ENCODE peak calls at places on chromosomes 7 and 10, in seven cellular contexts. N, V, P, S, H, T and E are unnamed samples.

GRCh38 chr10:112835933-112836564 is 114.0 kb upstream of the TCF7L2 start:
- DNase-seq in N (no peak), V (peak; percentile 46), P (peak; percentile 28), S (no peak), H (no peak), T (no peak), E (no peak)

GRCh38 chr7:140230517-140230861 is 53.7 kb upstream of the KDM7A start:
- DNase-seq in N (peak; percentile 64), V (no peak), P (peak; percentile 28), S (no peak), H (no peak), T (peak; percentile 78), E (no peak)

GRCh38 chr10:37860494-37861190 is 3.2 kb upstream of the ZNF248 start:
- DNase-seq in N (peak; percentile 78), V (peak; percentile 44), P (no peak), S (peak; percentile 72), H (peak; percentile 68), T (no peak), E (no peak)

GRCh38 chr10:4276151-4276550 is 491.1 kb upstream of the KLF6 start:
- DNase-seq in N (no peak), V (no peak), P (no peak), S (no peak), H (no peak), T (no peak), E (no peak)

GRCh38 chr10:88004451-88004850 is 141.0 kb downstream of the PTEN start:
- DNase-seq in N (peak; percentile 42), V (peak; percentile 72), P (no peak), S (no peak), H (peak; percentile 75), T (no peak), E (peak; percentile 48)

GRCh38 chr7:12683678-12684077 is 3.8 kb upstream of the ARL4A start:
- DNase-seq in N (peak; percentile 44), V (peak; percentile 47), P (no peak), S (no peak), H (no peak), T (no peak), E (no peak)

GRCh38 chr10:58237014-58237830 is 30.5 kb downstream of the IPMK start:
- DNase-seq in N (peak; percentile 91), V (peak; percentile 90), P (no peak), S (peak; percentile 57), H (peak; percentile 96), T (no peak), E (peak; percentile 87)

GRCh38 chr7:132458685-132459084 is 117.6 kb downstream of the PLXNA4 start:
- DNase-seq in N (no peak), V (no peak), P (no peak), S (no peak), H (no peak), T (no peak), E (no peak)

GRCh38 chr10:114684822-114685209 is 26.7 kb upstream of the ABLIM1 start:
- DNase-seq in N (peak; percentile 84), V (peak; percentile 74), P (peak; percentile 51), S (peak; percentile 35), H (peak; percentile 88), T (no peak), E (peak; percentile 72)

GRCh38 chr7:103637080-103637479 is 191.1 kb upstream of the SLC26A5 start:
- DNase-seq in N (peak; percentile 89), V (peak; percentile 67), P (no peak), S (peak; percentile 71), H (peak; percentile 92), T (no peak), E (peak; percentile 85)

GRCh38 chr10:122424059-122424458 is 30.4 kb upstream of the ARMS2 start:
- DNase-seq in N (no peak), V (no peak), P (no peak), S (no peak), H (no peak), T (no peak), E (no peak)

GRCh38 chr7:55124989-55125875 is 106.4 kb downstream of the EGFR start:
- DNase-seq in N (peak; percentile 60), V (no peak), P (no peak), S (no peak), H (no peak), T (no peak), E (no peak)

GRCh38 chr10:91590904-91591791 is 41.7 kb downstream of the PPP1R3C start:
- DNase-seq in N (peak; percentile 67), V (peak; percentile 80), P (peak; percentile 67), S (no peak), H (peak; percentile 87), T (no peak), E (peak; percentile 14)

GRCh38 chr10:3825244-3825643 is 40.2 kb upstream of the KLF6 start:
- DNase-seq in N (peak; percentile 93), V (peak; percentile 88), P (peak; percentile 61), S (peak; percentile 69), H (peak; percentile 90), T (no peak), E (peak; percentile 75)

GRCh38 chr10:73635781-73636180 is 5.5 kb downstream of the MYOZ1 start:
- DNase-seq in N (no peak), V (no peak), P (no peak), S (no peak), H (no peak), T (no peak), E (no peak)

GRCh38 chr7:106125417-106125816 is 13.3 kb upstream of the SYPL1 start:
- DNase-seq in N (peak; percentile 67), V (peak; percentile 69), P (no peak), S (no peak), H (peak; percentile 15), T (no peak), E (no peak)

GRCh38 chr10:59214160-59214559 is 37.7 kb downstream of the PHYHIPL start:
- DNase-seq in N (no peak), V (no peak), P (no peak), S (no peak), H (no peak), T (no peak), E (no peak)

GRCh38 chr10:50561266-50561665 is 62.5 kb downstream of the SGMS1 start:
- DNase-seq in N (peak; percentile 96), V (peak; percentile 98), P (no peak), S (peak; percentile 93), H (peak; percentile 96), T (no peak), E (peak; percentile 64)

GRCh38 chr7:39650676-39651075 is 27.3 kb downstream of the RALA start:
- DNase-seq in N (peak; percentile 95), V (peak; percentile 73), P (no peak), S (peak; percentile 83), H (peak; percentile 87), T (no peak), E (peak; percentile 64)

GRCh38 chr7:103031781-103032180 is 42.8 kb downstream of the FBXL13 start:
- DNase-seq in N (peak; percentile 14), V (no peak), P (no peak), S (no peak), H (peak; percentile 48), T (no peak), E (no peak)

GRCh38 chr7:115672024-115672423 is 358.5 kb downstream of the TFEC start:
- DNase-seq in N (peak; percentile 45), V (no peak), P (no peak), S (peak; percentile 19), H (peak; percentile 22), T (no peak), E (no peak)

GRCh38 chr7:418636-419280 is 100.9 kb downstream of the PDGFA start:
- DNase-seq in N (no peak), V (peak; percentile 20), P (no peak), S (no peak), H (no peak), T (no peak), E (no peak)

GRCh38 chr7:94514140-94514889 is 4.7 kb downstream of the CASD1 start:
- DNase-seq in N (no peak), V (no peak), P (no peak), S (no peak), H (no peak), T (no peak), E (no peak)

GRCh38 chr7:39022796-39023195 is 45.1 kb downstream of the POU6F2 start:
- DNase-seq in N (no peak), V (no peak), P (no peak), S (no peak), H (no peak), T (no peak), E (no peak)

GRCh38 chr7:89477991-89478390 is 676.3 kb upstream of the STEAP1 start:
- DNase-seq in N (no peak), V (no peak), P (no peak), S (no peak), H (no peak), T (no peak), E (no peak)

GRCh38 chr10:33706746-33707145 is 372.3 kb upstream of the NRP1 start:
- DNase-seq in N (peak; percentile 93), V (peak; percentile 65), P (no peak), S (peak; percentile 52), H (peak; percentile 38), T (no peak), E (no peak)

GRCh38 chr7:105806592-105807266 is 69.7 kb downstream of the ATXN7L1 start:
- DNase-seq in N (peak; percentile 92), V (peak; percentile 63), P (peak; percentile 43), S (no peak), H (peak; percentile 74), T (peak; percentile 76), E (peak; percentile 74)

GRCh38 chr10:79409038-79410035 is 36.1 kb downstream of the ZCCHC24 start:
- DNase-seq in N (no peak), V (no peak), P (no peak), S (no peak), H (no peak), T (no peak), E (no peak)

GRCh38 chr10:66455304-66455703 is 470.5 kb upstream of the LRRTM3 start:
- DNase-seq in N (no peak), V (no peak), P (no peak), S (no peak), H (no peak), T (no peak), E (peak; percentile 1)

GRCh38 chr7:80941206-80941758 is 22.4 kb upstream of the SEMA3C start:
- DNase-seq in N (peak; percentile 87), V (peak; percentile 75), P (no peak), S (peak; percentile 57), H (peak; percentile 84), T (no peak), E (peak; percentile 40)

GRCh38 chr7:42661312-42661711 is 250.6 kb downstream of the C7orf25 start:
- DNase-seq in N (peak; percentile 85), V (peak; percentile 73), P (no peak), S (no peak), H (peak; percentile 77), T (no peak), E (peak; percentile 51)

GRCh38 chr10:121063744-121064143 is 212.6 kb downstream of the WDR11 start:
- DNase-seq in N (no peak), V (no peak), P (no peak), S (no peak), H (no peak), T (no peak), E (no peak)

GRCh38 chr7:139718859-139719258 is 58.9 kb downstream of the HIPK2 start:
- DNase-seq in N (no peak), V (no peak), P (no peak), S (no peak), H (no peak), T (no peak), E (no peak)